ENCODE peak calls at places on chromosomes 5 and 9, in six cellular contexts. O is thyroid gland, Q is lung, T is neural progenitor cell, E is A549, J is RWPE1. A is an unnamed sample.

GRCh38 chr5:95285406-95285761 is 490 bp upstream of the MCTP1 start:
- DNase-seq in O (no peak), Q (no peak), T (peak; percentile 53), E (no peak), J (no peak), A (no peak)

GRCh38 chr9:132141364-132141947 is 20.4 kb upstream of the NTNG2 start:
- DNase-seq in O (peak; percentile 30), Q (no peak), T (peak; percentile 89), E (no peak), J (peak; percentile 50), A (no peak)

GRCh38 chr9:28801144-28801799 is 1228.0 kb upstream of the C9orf72 start:
- DNase-seq in O (no peak), Q (no peak), T (no peak), E (no peak), J (peak; percentile 58), A (no peak)

GRCh38 chr9:27468450-27469110 is 55.5 kb upstream of the IFNK start:
- DNase-seq in O (no peak), Q (no peak), T (no peak), E (no peak), J (no peak), A (peak; percentile 35)

GRCh38 chr5:134547999-134548626 is 22.6 kb downstream of the JADE2 start:
- DNase-seq in O (no peak), Q (no peak), T (no peak), E (no peak), J (no peak), A (no peak)

GRCh38 chr5:72121753-72122445 is 14.6 kb downstream of the MAP1B start:
- DNase-seq in O (no peak), Q (no peak), T (no peak), E (no peak), J (no peak), A (no peak)

GRCh38 chr5:180594311-180595045 is 3.2 kb upstream of the SCGB3A1 start:
- DNase-seq in O (no peak), Q (no peak), T (no peak), E (no peak), J (no peak), A (no peak)

GRCh38 chr9:100474950-100475276 is 2.0 kb downstream of the TMEFF1 start:
- DNase-seq in O (no peak), Q (no peak), T (peak; percentile 61), E (no peak), J (no peak), A (no peak)

GRCh38 chr5:158499680-158499998 is 600.1 kb downstream of the EBF1 start:
- DNase-seq in O (no peak), Q (no peak), T (no peak), E (no peak), J (no peak), A (no peak)

GRCh38 chr5:116135344-116135743 is 50.5 kb downstream of the COMMD10 start:
- DNase-seq in O (no peak), Q (no peak), T (no peak), E (no peak), J (no peak), A (no peak)

DNA sequence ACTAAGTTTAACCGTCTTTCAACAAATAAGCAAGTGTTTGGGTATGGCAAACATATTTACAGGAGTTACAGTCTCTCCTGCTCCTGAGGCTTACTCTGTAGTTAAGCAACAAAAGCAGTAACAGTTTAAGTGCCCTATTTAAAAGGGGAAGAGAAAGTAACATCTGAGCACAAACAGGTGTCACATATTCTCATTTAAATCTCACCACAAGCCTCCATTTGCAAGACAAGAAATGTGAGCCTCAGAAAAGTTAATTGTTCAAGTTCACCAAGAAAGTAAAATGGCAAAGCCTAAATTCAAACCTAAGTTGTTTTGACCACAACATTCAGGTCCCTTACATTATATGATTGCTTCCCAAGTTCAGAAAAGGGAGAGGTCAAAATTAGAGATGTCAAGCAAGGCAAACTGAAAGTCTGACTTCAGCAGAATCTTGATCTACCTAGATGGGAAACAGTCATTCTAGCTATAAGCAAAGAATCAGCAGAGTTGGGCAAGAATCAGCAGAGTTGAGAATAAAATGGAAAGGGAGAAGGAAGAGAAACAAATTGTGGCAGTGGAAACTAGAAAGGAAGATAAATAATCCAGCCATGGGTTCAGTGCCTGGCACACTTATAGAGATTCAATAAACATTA is 93.4 kb downstream of the STRBP start:
- DNase-seq in O (no peak), Q (no peak), T (no peak), E (no peak), J (no peak), A (no peak)
- H3K27ac ChIP-seq in O (no peak overlapping the region), Q (no peak overlapping the region), T (no peak overlapping the region), E (no peak overlapping the region), J (no peak overlapping the region), A (no peak overlapping the region)

GRCh38 chr5:74956278-74956677 is 90.1 kb upstream of the FAM169A start:
- DNase-seq in O (no peak), Q (no peak), T (no peak), E (no peak), J (peak; percentile 83), A (no peak)
- H3K27ac ChIP-seq in O (no peak overlapping the region), Q (no peak overlapping the region), T (no peak overlapping the region), E (no peak overlapping the region), J (no peak overlapping the region), A (no peak overlapping the region)

GRCh38 chr5:139884144-139884543 is 88.5 kb downstream of the PSD2 start:
- DNase-seq in O (no peak), Q (no peak), T (no peak), E (no peak), J (no peak), A (no peak)
- H3K27ac ChIP-seq in O (no peak overlapping the region), Q (no peak overlapping the region), T (no peak overlapping the region), E (no peak overlapping the region), J (peak overlapping the region; percentile 76), A (no peak overlapping the region)

GRCh38 chr9:14692536-14692917 is 705 bp downstream of the ZDHHC21 start:
- DNase-seq in O (no peak), Q (no peak), T (no peak), E (peak; percentile 5), J (no peak), A (no peak)
- H3K27ac ChIP-seq in O (peak overlapping the region; percentile 49), Q (peak overlapping the region; percentile 64), T (no peak overlapping the region), E (peak overlapping the region; percentile 90), J (no peak overlapping the region), A (no peak overlapping the region)

A was measured in brain microvascular endothelial cell.